ENCODE peak calls at places on chromosome 6, in four cellular contexts. E is NCI-H1105, D is trophoblast cell, Q is cardiac muscle cell. V is an unnamed sample.
A peak's percentile ranks its signal among the peaks of the same experiment; 100 is the strongest.

GRCh38 chr6:84816196-84816745 is 51.9 kb upstream of the TBX18 start:
- DNase-seq in E (no peak), D (no peak), Q (peak; percentile 43), V (no peak)

GRCh38 chr6:25223421-25224052 is 55.6 kb upstream of the CARMIL1 start:
- DNase-seq in E (peak; percentile 77), D (peak; percentile 52), Q (peak; percentile 80), V (peak; percentile 82)

GRCh38 chr6:95685817-95686216 is 108.5 kb downstream of the MANEA start:
- DNase-seq in E (no peak), D (no peak), Q (no peak), V (no peak)

GRCh38 chr6:115706324-115706723 is 354.4 kb downstream of the FRK start:
- DNase-seq in E (no peak), D (no peak), Q (no peak), V (no peak)

GRCh38 chr6:105428342-105428957 is 25.6 kb upstream of the PREP start:
- DNase-seq in E (no peak), D (peak; percentile 92), Q (peak; percentile 70), V (no peak)

GRCh38 chr6:136822051-136822378 is 377 bp upstream of the PEX7 start:
- DNase-seq in E (no peak), D (no peak), Q (peak; percentile 62), V (no peak)

GRCh38 chr6:77512554-77512953 is 49.3 kb upstream of the HTR1B start:
- DNase-seq in E (no peak), D (no peak), Q (no peak), V (no peak)

GRCh38 chr6:21738180-21739094 is 144.9 kb downstream of the SOX4 start:
- DNase-seq in E (peak; percentile 48), D (peak; percentile 68), Q (no peak), V (no peak)

GRCh38 chr6:6085928-6086668 is 79.4 kb upstream of the NRN1 start:
- DNase-seq in E (no peak), D (no peak), Q (no peak), V (no peak)

GRCh38 chr6:136607932-136608772 is 57.9 kb upstream of the MAP7 start:
- DNase-seq in E (peak; percentile 21), D (peak; percentile 62), Q (peak; percentile 67), V (peak; percentile 60)

GRCh38 chr6:116949964-116950363 is 72.9 kb downstream of the RFX6 start:
- DNase-seq in E (no peak), D (no peak), Q (no peak), V (no peak)

GRCh38 chr6:108896111-108896661 is 48.0 kb downstream of the ARMC2 start:
- DNase-seq in E (no peak), D (no peak), Q (peak; percentile 94), V (no peak)

GRCh38 chr6:79180082-79180481 is 54.4 kb downstream of the HMGN3 start:
- DNase-seq in E (peak; percentile 84), D (no peak), Q (no peak), V (no peak)

GRCh38 chr6:44352259-44352658 is 9.8 kb downstream of the SPATS1 start:
- DNase-seq in E (no peak), D (no peak), Q (no peak), V (no peak)

GRCh38 chr6:111551521-111552231 is 54.0 kb downstream of the TRAF3IP2 start:
- DNase-seq in E (peak; percentile 97), D (peak; percentile 44), Q (no peak), V (peak; percentile 27)

GRCh38 chr6:9360881-9361280 is 925.5 kb upstream of the SLC35B3 start:
- DNase-seq in E (no peak), D (no peak), Q (no peak), V (no peak)

GRCh38 chr6:5517781-5518180 is 256.5 kb downstream of the FARS2 start:
- DNase-seq in E (no peak), D (no peak), Q (no peak), V (no peak)

GRCh38 chr6:134795696-134796095 is 154.2 kb downstream of the ALDH8A1 start:
- DNase-seq in E (no peak), D (no peak), Q (peak; percentile 51), V (no peak)

GRCh38 chr6:15770347-15771143 is 107.7 kb upstream of the DTNBP1 start:
- DNase-seq in E (no peak), D (peak; percentile 33), Q (peak; percentile 44), V (no peak)

GRCh38 chr6:169099411-169100202 is 154.0 kb downstream of the THBS2 start:
- DNase-seq in E (no peak), D (peak; percentile 60), Q (peak; percentile 43), V (no peak)

GRCh38 chr6:134517145-134517658 is 199.3 kb upstream of the SGK1 start:
- DNase-seq in E (no peak), D (no peak), Q (peak; percentile 96), V (no peak)

GRCh38 chr6:167870321-167870720 is 43.6 kb downstream of the AFDN start:
- DNase-seq in E (no peak), D (no peak), Q (no peak), V (no peak)

GRCh38 chr6:31547727-31548422 is 467 bp downstream of the NFKBIL1 start:
- DNase-seq in E (no peak), D (no peak), Q (no peak), V (no peak)